ENCODE peak calls at places on chromosomes 1 and 21, in six cellular contexts. S is OCI-LY7; K is activated T-cell treated with anti-CD3 and anti-CD28 coated beads, Interleukin-2, amount 50 U/mL, for 4 hours; N is HEK293T; E is AG09319; F is BE2C. H is an unnamed sample.

GRCh38 chr1:47761974-47762373 is 235.2 kb downstream of the TRABD2B start:
- DNase-seq in N (no peak), K (no peak), S (no peak), F (no peak), E (no peak), H (no peak)

GRCh38 chr1:169312084-169312954 is 55.3 kb downstream of the NME7 start:
- DNase-seq in E (peak), F (no peak), S (no peak), N (peak), K (peak), H (no peak)

GRCh38 chr1:32861904-32862698 is 8.6 kb downstream of the FNDC5 start:
- DNase-seq in N (no peak), S (no peak), E (no peak), K (no peak), F (no peak), H (no peak)

GRCh38 chr1:64948905-64949833 is 17.2 kb downstream of the JAK1 start:
- DNase-seq in F (no peak), S (no peak), K (peak), N (no peak), E (no peak), H (no peak)

GRCh38 chr1:66788231-66788939 is 12.7 kb downstream of the INSL5 start:
- DNase-seq in N (no peak), K (peak), F (no peak), S (peak), E (no peak), H (no peak)

GRCh38 chr1:248807067-248807737 is 18.5 kb downstream of the SH3BP5L start:
- DNase-seq in E (no peak), F (peak), K (peak), S (peak), N (peak), H (peak)

GRCh38 chr1:8014381-8014988 is 11.6 kb downstream of the ERRFI1 start:
- DNase-seq in S (no peak), E (no peak), N (no peak), K (no peak), F (no peak), H (no peak)

GRCh38 chr1:100308777-100309176 is 42.8 kb downstream of the RTCA start:
- DNase-seq in K (no peak), S (no peak), F (no peak), N (no peak), E (no peak), H (no peak)

GRCh38 chr21:31911138-31911907 is 38.5 kb downstream of the HUNK start:
- DNase-seq in N (no peak), E (peak), F (peak), K (no peak), S (no peak), H (no peak)

GRCh38 chr1:151934048-151934493 is 24.8 kb upstream of the THEM4 start:
- DNase-seq in K (peak), E (no peak), S (peak), N (peak), F (peak), H (peak)

GRCh38 chr1:154328318-154329151 is 3.2 kb downstream of the ATP8B2 start:
- DNase-seq in N (no peak), E (no peak), F (peak), K (peak), S (no peak), H (peak)

GRCh38 chr1:39687243-39687642 is 4.0 kb downstream of the HPCAL4 start:
- DNase-seq in F (no peak), K (no peak), N (no peak), S (no peak), E (no peak), H (no peak)

GRCh38 chr1:234535763-234536515 is 57.0 kb upstream of the TARBP1 start:
- DNase-seq in K (no peak), E (peak), S (no peak), N (no peak), F (no peak), H (no peak)

GRCh38 chr1:50967416-50968020 is 2.5 kb upstream of the CDKN2C start:
- DNase-seq in S (peak), F (no peak), N (no peak), E (no peak), K (no peak), H (no peak)

GRCh38 chr1:110356379-110356778 is 17.2 kb downstream of the RBM15 start:
- DNase-seq in N (no peak), F (no peak), K (no peak), S (no peak), E (no peak), H (no peak)

GRCh38 chr1:169288011-169288414 is 79.6 kb downstream of the NME7 start:
- DNase-seq in F (no peak), S (no peak), N (no peak), K (no peak), E (no peak), H (no peak)

GRCh38 chr1:180274221-180274620 is 44.2 kb downstream of the LHX4 start:
- DNase-seq in F (no peak), N (no peak), S (no peak), E (no peak), K (no peak), H (no peak)

GRCh38 chr1:89454845-89455521 is 69.6 kb upstream of the LRRC8B start:
- DNase-seq in E (peak), N (peak), S (peak), K (peak), F (peak), H (peak)

GRCh38 chr1:184975208-184975875 is 1.0 kb upstream of the NIBAN1 start:
- DNase-seq in F (no peak), N (no peak), K (no peak), E (no peak), S (no peak), H (no peak)

GRCh38 chr1:43608789-43609188 is 41.2 kb upstream of the KDM4A start:
- DNase-seq in E (no peak), K (no peak), N (no peak), S (no peak), F (no peak), H (no peak)

GRCh38 chr1:44903261-44903660 is 60.2 kb upstream of the PTCH2 start:
- DNase-seq in F (no peak), K (no peak), E (no peak), S (no peak), N (no peak), H (no peak)

GRCh38 chr21:45048026-45048698 is 26.2 kb upstream of the ADARB1 start:
- DNase-seq in S (no peak), E (no peak), N (no peak), K (no peak), F (no peak), H (no peak)

GRCh38 chr1:52658795-52659194 is 25.8 kb downstream of the SHISAL2A start:
- DNase-seq in K (no peak), N (no peak), E (no peak), F (no peak), S (no peak), H (no peak)

GRCh38 chr1:206513312-206514111 is 6.2 kb downstream of the RASSF5 start:
- DNase-seq in N (no peak), K (no peak), S (no peak), E (peak), F (no peak), H (no peak)

GRCh38 chr1:43273708-43274107 is 3.9 kb downstream of the TMEM125 start:
- DNase-seq in E (no peak), K (no peak), S (no peak), N (no peak), F (no peak), H (no peak)

GRCh38 chr1:9280015-9280860 is 12.5 kb upstream of the SPSB1 start:
- DNase-seq in E (peak), K (peak), S (no peak), F (peak), N (peak), H (peak)

GRCh38 chr1:43530483-43531452 is at the start of gene PTPRF:
- DNase-seq in N (peak), S (peak), K (no peak), F (peak), E (no peak), H (peak)

GRCh38 chr1:180156201-180156600 is 1.5 kb downstream of the QSOX1 start:
- DNase-seq in F (no peak), E (no peak), N (no peak), S (peak), K (no peak), H (no peak)

GRCh38 chr1:94560333-94560732 is 18.8 kb upstream of the F3 start:
- DNase-seq in S (no peak), K (no peak), F (no peak), N (no peak), E (no peak), H (no peak)

GRCh38 chr1:170225735-170226524 is 80.2 kb downstream of the NTMT2 start:
- DNase-seq in S (no peak), N (no peak), K (no peak), F (no peak), E (peak), H (no peak)

H was measured in glutamatergic neuron.